ENCODE peak calls at places on chromosomes 6 and 20, in ten cellular contexts. One of them, this sample, is unnamed.

GRCh38 chr6:7106215-7106751 is 1.5 kb upstream of the RREB1 start:
- DNase-seq in lower leg skin: no peak
- DNase-seq in choroid plexus epithelial cell: peak; percentile 74
- DNase-seq in GM20000: no peak
- DNase-seq in astrocyte of the spinal cord: no peak
- DNase-seq in upper lobe of right lung: no peak
- DNase-seq in sigmoid colon: no peak
- DNase-seq in D721Med: no peak
- DNase-seq in fibroblast of the aortic adventitia: no peak
- DNase-seq in hepatocyte: peak; percentile 55
- DNase-seq in this sample: peak; percentile 41

GRCh38 chr20:17928633-17929311 is 39.8 kb downstream of the SNX5 start:
- DNase-seq in choroid plexus epithelial cell: no peak
- DNase-seq in hepatocyte: peak; percentile 71
- DNase-seq in GM20000: no peak
- DNase-seq in sigmoid colon: no peak
- DNase-seq in D721Med: no peak
- DNase-seq in astrocyte of the spinal cord: no peak
- DNase-seq in upper lobe of right lung: peak; percentile 69
- DNase-seq in lower leg skin: no peak
- DNase-seq in fibroblast of the aortic adventitia: no peak
- DNase-seq in this sample: peak; percentile 65

GRCh38 chr20:41475507-41475906 is 108.9 kb upstream of the EMILIN3 start:
- DNase-seq in D721Med: no peak
- DNase-seq in choroid plexus epithelial cell: peak; percentile 16
- DNase-seq in lower leg skin: no peak
- DNase-seq in sigmoid colon: no peak
- DNase-seq in GM20000: no peak
- DNase-seq in fibroblast of the aortic adventitia: peak; percentile 32
- DNase-seq in upper lobe of right lung: no peak
- DNase-seq in hepatocyte: no peak
- DNase-seq in astrocyte of the spinal cord: peak; percentile 5
- DNase-seq in this sample: no peak

GRCh38 chr6:87730310-87730709 is 28.3 kb upstream of the AKIRIN2 start:
- DNase-seq in GM20000: no peak
- DNase-seq in D721Med: no peak
- DNase-seq in choroid plexus epithelial cell: peak; percentile 26
- DNase-seq in fibroblast of the aortic adventitia: peak; percentile 40
- DNase-seq in lower leg skin: no peak
- DNase-seq in sigmoid colon: peak; percentile 75
- DNase-seq in hepatocyte: peak; percentile 34
- DNase-seq in upper lobe of right lung: no peak
- DNase-seq in astrocyte of the spinal cord: peak; percentile 29
- DNase-seq in this sample: no peak

GRCh38 chr6:121848523-121849255 is 413.2 kb downstream of the GJA1 start:
- DNase-seq in fibroblast of the aortic adventitia: no peak
- DNase-seq in astrocyte of the spinal cord: peak; percentile 62
- DNase-seq in D721Med: no peak
- DNase-seq in lower leg skin: no peak
- DNase-seq in upper lobe of right lung: no peak
- DNase-seq in sigmoid colon: no peak
- DNase-seq in choroid plexus epithelial cell: peak; percentile 64
- DNase-seq in hepatocyte: no peak
- DNase-seq in GM20000: no peak
- DNase-seq in this sample: no peak

GRCh38 chr6:168078199-168078942 is 641 bp downstream of the FRMD1 start:
- DNase-seq in lower leg skin: no peak
- DNase-seq in sigmoid colon: no peak
- DNase-seq in hepatocyte: no peak
- DNase-seq in D721Med: no peak
- DNase-seq in GM20000: no peak
- DNase-seq in astrocyte of the spinal cord: no peak
- DNase-seq in upper lobe of right lung: no peak
- DNase-seq in fibroblast of the aortic adventitia: no peak
- DNase-seq in choroid plexus epithelial cell: no peak
- DNase-seq in this sample: no peak

GRCh38 chr6:11989376-11989775 is 22.7 kb upstream of the HIVEP1 start:
- DNase-seq in D721Med: no peak
- DNase-seq in astrocyte of the spinal cord: no peak
- DNase-seq in sigmoid colon: no peak
- DNase-seq in lower leg skin: no peak
- DNase-seq in hepatocyte: no peak
- DNase-seq in choroid plexus epithelial cell: peak; percentile 57
- DNase-seq in GM20000: no peak
- DNase-seq in fibroblast of the aortic adventitia: peak; percentile 65
- DNase-seq in upper lobe of right lung: no peak
- DNase-seq in this sample: no peak

GRCh38 chr6:82331031-82331773 is 32.4 kb upstream of the TPBG start:
- DNase-seq in choroid plexus epithelial cell: peak; percentile 62
- DNase-seq in fibroblast of the aortic adventitia: peak; percentile 68
- DNase-seq in upper lobe of right lung: no peak
- DNase-seq in astrocyte of the spinal cord: peak; percentile 40
- DNase-seq in GM20000: no peak
- DNase-seq in D721Med: no peak
- DNase-seq in hepatocyte: peak; percentile 9
- DNase-seq in sigmoid colon: no peak
- DNase-seq in lower leg skin: no peak
- DNase-seq in this sample: no peak

GRCh38 chr20:45320948-45321595 is 13.0 kb upstream of the MATN4 start:
- DNase-seq in hepatocyte: no peak
- DNase-seq in astrocyte of the spinal cord: no peak
- DNase-seq in GM20000: no peak
- DNase-seq in fibroblast of the aortic adventitia: no peak
- DNase-seq in choroid plexus epithelial cell: no peak
- DNase-seq in sigmoid colon: no peak
- DNase-seq in lower leg skin: no peak
- DNase-seq in D721Med: no peak
- DNase-seq in upper lobe of right lung: peak; percentile 36
- DNase-seq in this sample: no peak

GRCh38 chr20:45318948-45319347 is 10.8 kb upstream of the MATN4 start:
- DNase-seq in astrocyte of the spinal cord: no peak
- DNase-seq in hepatocyte: no peak
- DNase-seq in choroid plexus epithelial cell: no peak
- DNase-seq in GM20000: no peak
- DNase-seq in fibroblast of the aortic adventitia: no peak
- DNase-seq in upper lobe of right lung: peak; percentile 2
- DNase-seq in lower leg skin: no peak
- DNase-seq in D721Med: no peak
- DNase-seq in sigmoid colon: no peak
- DNase-seq in this sample: no peak

GRCh38 chr20:45323731-45324130 is 15.6 kb upstream of the MATN4 start:
- DNase-seq in fibroblast of the aortic adventitia: no peak
- DNase-seq in lower leg skin: no peak
- DNase-seq in astrocyte of the spinal cord: no peak
- DNase-seq in hepatocyte: no peak
- DNase-seq in D721Med: no peak
- DNase-seq in GM20000: no peak
- DNase-seq in upper lobe of right lung: no peak
- DNase-seq in choroid plexus epithelial cell: peak; percentile 50
- DNase-seq in sigmoid colon: no peak
- DNase-seq in this sample: no peak

GRCh38 chr20:45325367-45325766 is 17.3 kb upstream of the MATN4 start:
- DNase-seq in upper lobe of right lung: no peak
- DNase-seq in hepatocyte: no peak
- DNase-seq in fibroblast of the aortic adventitia: no peak
- DNase-seq in sigmoid colon: no peak
- DNase-seq in D721Med: no peak
- DNase-seq in lower leg skin: no peak
- DNase-seq in GM20000: no peak
- DNase-seq in astrocyte of the spinal cord: no peak
- DNase-seq in choroid plexus epithelial cell: no peak
- DNase-seq in this sample: no peak

GRCh38 chr20:45322952-45323383 is 14.9 kb upstream of the MATN4 start:
- DNase-seq in GM20000: peak; percentile 56
- DNase-seq in lower leg skin: no peak
- DNase-seq in astrocyte of the spinal cord: no peak
- DNase-seq in sigmoid colon: peak; percentile 79
- DNase-seq in fibroblast of the aortic adventitia: peak; percentile 39
- DNase-seq in D721Med: no peak
- DNase-seq in choroid plexus epithelial cell: peak; percentile 50
- DNase-seq in hepatocyte: peak; percentile 65
- DNase-seq in upper lobe of right lung: peak; percentile 73
- DNase-seq in this sample: peak; percentile 84
- TF ChIP-seq CTCF in GM20000: no peak
- TF ChIP-seq CTCF in lower leg skin: no peak
- TF ChIP-seq CTCF in astrocyte of the spinal cord: peak; percentile 18
- TF ChIP-seq CTCF in sigmoid colon: no peak
- TF ChIP-seq CTCF in fibroblast of the aortic adventitia: no peak
- TF ChIP-seq CTCF in D721Med: peak; percentile 52
- TF ChIP-seq CTCF in choroid plexus epithelial cell: peak; percentile 25
- TF ChIP-seq CTCF in hepatocyte: peak; percentile 52
- TF ChIP-seq CTCF in upper lobe of right lung: peak; percentile 32
- TF ChIP-seq CTCF in this sample: peak; percentile 79

DNA sequence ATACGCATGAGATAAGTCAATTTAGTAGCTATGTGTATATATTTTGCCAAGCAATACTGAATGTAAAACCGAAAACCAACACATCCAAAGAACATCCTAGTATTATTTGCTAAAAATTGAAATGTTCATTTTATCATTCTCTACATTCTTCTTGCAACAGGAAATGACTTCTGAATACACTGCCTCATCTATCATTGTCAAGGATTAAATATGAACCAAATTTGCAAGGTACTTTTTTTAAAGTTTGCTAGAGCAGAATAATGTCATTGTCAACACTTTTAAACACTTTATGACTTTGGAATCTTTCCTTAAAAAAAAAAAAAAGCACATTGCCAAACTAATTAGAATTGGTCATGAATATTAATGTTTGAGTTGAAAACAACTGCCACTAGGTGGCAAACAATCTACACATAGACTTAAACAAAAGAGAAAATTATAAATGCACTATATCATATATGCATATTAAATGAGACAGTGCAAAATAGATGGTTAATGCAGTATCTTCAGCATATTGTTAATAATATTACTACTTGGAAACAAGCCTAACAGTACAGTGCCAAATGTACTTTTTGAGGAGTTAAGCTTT is 32.5 kb upstream of the TMEM244 start:
- DNase-seq in astrocyte of the spinal cord: peak; percentile 43
- DNase-seq in choroid plexus epithelial cell: peak; percentile 69
- DNase-seq in fibroblast of the aortic adventitia: peak; percentile 66
- DNase-seq in sigmoid colon: no peak
- DNase-seq in upper lobe of right lung: no peak
- DNase-seq in lower leg skin: no peak
- DNase-seq in GM20000: peak; percentile 28
- DNase-seq in hepatocyte: peak; percentile 9
- DNase-seq in D721Med: no peak
- DNase-seq in this sample: no peak
- TF ChIP-seq CTCF in astrocyte of the spinal cord: peak; percentile 49
- TF ChIP-seq CTCF in choroid plexus epithelial cell: peak; percentile 43
- TF ChIP-seq CTCF in fibroblast of the aortic adventitia: peak; percentile 43
- TF ChIP-seq CTCF in sigmoid colon: no peak
- TF ChIP-seq CTCF in upper lobe of right lung: peak; percentile 40
- TF ChIP-seq CTCF in lower leg skin: no peak
- TF ChIP-seq CTCF in GM20000: peak; percentile 14
- TF ChIP-seq CTCF in hepatocyte: peak; percentile 50
- TF ChIP-seq CTCF in D721Med: peak; percentile 29
- TF ChIP-seq CTCF in this sample: peak; percentile 40

GRCh38 chr20:1310506-1311190 is 18.3 kb downstream of the SDCBP2 start:
- DNase-seq in astrocyte of the spinal cord: no peak
- DNase-seq in lower leg skin: no peak
- DNase-seq in D721Med: no peak
- DNase-seq in sigmoid colon: no peak
- DNase-seq in GM20000: no peak
- DNase-seq in fibroblast of the aortic adventitia: no peak
- DNase-seq in hepatocyte: no peak
- DNase-seq in upper lobe of right lung: no peak
- DNase-seq in choroid plexus epithelial cell: no peak
- DNase-seq in this sample: no peak

GRCh38 chr20:1308067-1308701 is 20.8 kb downstream of the SDCBP2 start:
- DNase-seq in fibroblast of the aortic adventitia: no peak
- DNase-seq in sigmoid colon: no peak
- DNase-seq in hepatocyte: no peak
- DNase-seq in astrocyte of the spinal cord: no peak
- DNase-seq in choroid plexus epithelial cell: no peak
- DNase-seq in D721Med: no peak
- DNase-seq in GM20000: no peak
- DNase-seq in upper lobe of right lung: no peak
- DNase-seq in lower leg skin: no peak
- DNase-seq in this sample: no peak

GRCh38 chr20:1308702-1309095 is 20.2 kb downstream of the SDCBP2 start:
- DNase-seq in sigmoid colon: no peak
- DNase-seq in D721Med: no peak
- DNase-seq in choroid plexus epithelial cell: no peak
- DNase-seq in hepatocyte: no peak
- DNase-seq in GM20000: no peak
- DNase-seq in lower leg skin: no peak
- DNase-seq in upper lobe of right lung: no peak
- DNase-seq in astrocyte of the spinal cord: no peak
- DNase-seq in fibroblast of the aortic adventitia: no peak
- DNase-seq in this sample: no peak

GRCh38 chr20:1310087-1310486 is 18.9 kb downstream of the SDCBP2 start:
- DNase-seq in sigmoid colon: no peak
- DNase-seq in fibroblast of the aortic adventitia: no peak
- DNase-seq in GM20000: no peak
- DNase-seq in astrocyte of the spinal cord: no peak
- DNase-seq in hepatocyte: no peak
- DNase-seq in lower leg skin: no peak
- DNase-seq in D721Med: no peak
- DNase-seq in choroid plexus epithelial cell: no peak
- DNase-seq in upper lobe of right lung: no peak
- DNase-seq in this sample: no peak

GRCh38 chr20:1309439-1309847 is 19.5 kb downstream of the SDCBP2 start:
- DNase-seq in lower leg skin: no peak
- DNase-seq in upper lobe of right lung: no peak
- DNase-seq in GM20000: no peak
- DNase-seq in astrocyte of the spinal cord: no peak
- DNase-seq in sigmoid colon: no peak
- DNase-seq in D721Med: no peak
- DNase-seq in choroid plexus epithelial cell: no peak
- DNase-seq in hepatocyte: no peak
- DNase-seq in fibroblast of the aortic adventitia: no peak
- DNase-seq in this sample: no peak
- TF ChIP-seq CTCF in lower leg skin: no peak
- TF ChIP-seq CTCF in upper lobe of right lung: no peak
- TF ChIP-seq CTCF in GM20000: no peak
- TF ChIP-seq CTCF in astrocyte of the spinal cord: no peak
- TF ChIP-seq CTCF in sigmoid colon: no peak
- TF ChIP-seq CTCF in D721Med: peak; percentile 2
- TF ChIP-seq CTCF in choroid plexus epithelial cell: no peak
- TF ChIP-seq CTCF in hepatocyte: no peak
- TF ChIP-seq CTCF in fibroblast of the aortic adventitia: no peak
- TF ChIP-seq CTCF in this sample: peak; percentile 8

DNA sequence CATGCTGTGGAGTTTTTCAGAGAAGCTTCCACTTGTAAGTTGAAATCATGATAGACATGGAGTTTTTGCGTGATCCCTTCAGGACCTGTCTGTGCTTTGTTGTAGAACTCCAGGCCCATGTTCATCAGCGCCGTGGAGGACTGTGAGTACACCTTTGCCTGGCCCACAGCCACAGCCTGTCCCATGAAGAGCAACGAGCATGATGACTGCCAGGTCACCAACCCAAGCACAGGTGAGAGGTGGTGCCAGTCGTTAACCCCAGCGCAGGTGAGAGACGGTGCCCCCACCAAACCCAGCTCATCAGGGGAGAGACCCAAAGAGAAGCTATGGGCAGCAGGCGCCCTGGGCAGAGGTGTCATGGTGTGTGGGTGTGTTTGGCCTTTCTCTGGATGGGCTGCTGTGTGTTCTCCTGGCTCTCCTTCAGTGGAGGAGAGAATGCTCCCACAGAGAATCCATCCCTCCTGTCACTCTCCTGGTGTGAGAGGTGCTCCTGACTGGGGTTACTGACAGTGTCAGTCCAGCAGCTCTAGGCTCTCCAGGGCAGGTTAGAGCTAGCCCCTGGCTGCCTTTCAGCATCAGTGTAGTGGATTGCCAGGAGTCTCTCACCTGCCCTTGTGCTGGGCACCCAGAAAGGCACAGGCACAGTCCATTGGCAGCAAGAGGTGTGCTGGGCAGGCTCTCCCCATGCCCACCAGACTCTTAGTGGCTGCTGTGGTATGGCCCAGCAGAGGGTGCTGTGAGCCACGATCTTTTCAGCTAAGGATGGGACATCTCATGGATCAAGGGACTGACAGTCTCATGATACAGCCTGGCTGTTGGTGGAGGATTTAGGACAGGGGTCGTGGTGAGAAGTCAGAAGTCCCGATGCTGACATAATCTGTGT is 49.6 kb upstream of the SLC22A1 start:
- DNase-seq in fibroblast of the aortic adventitia: no peak
- DNase-seq in upper lobe of right lung: no peak
- DNase-seq in GM20000: no peak
- DNase-seq in choroid plexus epithelial cell: peak; percentile 23
- DNase-seq in sigmoid colon: no peak
- DNase-seq in hepatocyte: no peak
- DNase-seq in D721Med: no peak
- DNase-seq in lower leg skin: no peak
- DNase-seq in astrocyte of the spinal cord: no peak
- DNase-seq in this sample: no peak
- TF ChIP-seq CTCF in fibroblast of the aortic adventitia: no peak
- TF ChIP-seq CTCF in upper lobe of right lung: peak; percentile 17
- TF ChIP-seq CTCF in GM20000: peak; percentile 14
- TF ChIP-seq CTCF in choroid plexus epithelial cell: peak; percentile 48
- TF ChIP-seq CTCF in sigmoid colon: no peak
- TF ChIP-seq CTCF in hepatocyte: peak; percentile 29
- TF ChIP-seq CTCF in D721Med: peak; percentile 3
- TF ChIP-seq CTCF in lower leg skin: no peak
- TF ChIP-seq CTCF in astrocyte of the spinal cord: peak; percentile 42
- TF ChIP-seq CTCF in this sample: no peak

This sample was measured in Caco-2.